ENCODE peak calls at places on chromosome 10, in seven cellular contexts. A is cardiac fibroblast; Q is choroid plexus epithelial cell; L is CD4-positive, alpha-beta T cell; N is gastrocnemius medialis; F is neural crest cell; X is suprapubic skin. W is an unnamed sample.

GRCh38 chr10:122715576-122715975 is 15.9 kb upstream of the C10orf120 start:
- DNase-seq in A (no peak), Q (no peak), L (no peak), N (no peak), F (no peak), X (no peak), W (no peak)

GRCh38 chr10:86413046-86413728 is 46.6 kb upstream of the GRID1 start:
- DNase-seq in A (peak; percentile 60), Q (peak; percentile 74), L (no peak), N (no peak), F (no peak), X (no peak), W (no peak)

GRCh38 chr10:119205926-119206602 is 1.3 kb upstream of the GRK5 start:
- DNase-seq in A (peak; percentile 56), Q (no peak), L (peak; percentile 19), N (peak; percentile 51), F (peak; percentile 50), X (peak; percentile 85), W (no peak)

GRCh38 chr10:70122742-70123141 is 9.9 kb downstream of the AIFM2 start:
- DNase-seq in A (peak; percentile 46), Q (peak; percentile 43), L (no peak), N (no peak), F (no peak), X (no peak), W (no peak)

GRCh38 chr10:33325929-33326328 is 8.5 kb downstream of the NRP1 start:
- DNase-seq in A (no peak), Q (no peak), L (no peak), N (no peak), F (no peak), X (no peak), W (no peak)

GRCh38 chr10:72564596-72564995 is 61.3 kb downstream of the MICU1 start:
- DNase-seq in A (peak; percentile 59), Q (peak; percentile 90), L (no peak), N (no peak), F (no peak), X (no peak), W (peak; percentile 6)

GRCh38 chr10:30248728-30249127 is 100.3 kb downstream of the MTPAP start:
- DNase-seq in A (no peak), Q (no peak), L (no peak), N (no peak), F (no peak), X (no peak), W (no peak)

GRCh38 chr10:5858811-5859210 is 30.9 kb downstream of the ANKRD16 start:
- DNase-seq in A (no peak), Q (no peak), L (no peak), N (no peak), F (no peak), X (no peak), W (no peak)

GRCh38 chr10:14086596-14086995 is 244.1 kb downstream of the FRMD4A start:
- DNase-seq in A (no peak), Q (peak; percentile 45), L (no peak), N (no peak), F (no peak), X (no peak), W (no peak)

GRCh38 chr10:91683976-91684375 is 51.1 kb upstream of the PPP1R3C start:
- DNase-seq in A (peak; percentile 19), Q (peak; percentile 69), L (no peak), N (no peak), F (no peak), X (no peak), W (peak; percentile 93)

GRCh38 chr10:909831-910230 is 21.7 kb downstream of the LARP4B start:
- DNase-seq in A (peak; percentile 60), Q (peak; percentile 84), L (no peak), N (no peak), F (no peak), X (no peak), W (no peak)

GRCh38 chr10:126157127-126157526 is 231.2 kb downstream of the ADAM12 start:
- DNase-seq in A (no peak), Q (peak; percentile 22), L (no peak), N (no peak), F (no peak), X (no peak), W (no peak)

GRCh38 chr10:110803239-110803593 is 68.5 kb upstream of the PDCD4 start:
- DNase-seq in A (no peak), Q (no peak), L (no peak), N (no peak), F (no peak), X (no peak), W (no peak)

GRCh38 chr10:31929986-31930675 is 1.5 kb upstream of the ARHGAP12 start:
- DNase-seq in A (peak; percentile 18), Q (no peak), L (no peak), N (no peak), F (no peak), X (no peak), W (no peak)

GRCh38 chr10:73859441-73860049 is 14.8 kb downstream of the CAMK2G start:
- DNase-seq in A (no peak), Q (peak; percentile 53), L (no peak), N (no peak), F (no peak), X (no peak), W (no peak)

GRCh38 chr10:63700209-63700934 is 179.2 kb downstream of the REEP3 start:
- DNase-seq in A (peak; percentile 94), Q (peak; percentile 98), L (no peak), N (peak; percentile 82), F (no peak), X (no peak), W (peak; percentile 98)

GRCh38 chr10:17227367-17228080 is 517 bp upstream of the VIM start:
- DNase-seq in A (peak; percentile 58), Q (peak; percentile 58), L (no peak), N (no peak), F (no peak), X (no peak), W (no peak)

GRCh38 chr10:91410638-91411367 is 659 bp downstream of the HECTD2 start:
- DNase-seq in A (peak; percentile 41), Q (peak; percentile 57), L (no peak), N (peak; percentile 39), F (no peak), X (peak; percentile 81), W (peak; percentile 12)

GRCh38 chr10:129049501-129049900 is 417.5 kb upstream of the MGMT start:
- DNase-seq in A (no peak), Q (no peak), L (no peak), N (no peak), F (no peak), X (no peak), W (no peak)

DNA sequence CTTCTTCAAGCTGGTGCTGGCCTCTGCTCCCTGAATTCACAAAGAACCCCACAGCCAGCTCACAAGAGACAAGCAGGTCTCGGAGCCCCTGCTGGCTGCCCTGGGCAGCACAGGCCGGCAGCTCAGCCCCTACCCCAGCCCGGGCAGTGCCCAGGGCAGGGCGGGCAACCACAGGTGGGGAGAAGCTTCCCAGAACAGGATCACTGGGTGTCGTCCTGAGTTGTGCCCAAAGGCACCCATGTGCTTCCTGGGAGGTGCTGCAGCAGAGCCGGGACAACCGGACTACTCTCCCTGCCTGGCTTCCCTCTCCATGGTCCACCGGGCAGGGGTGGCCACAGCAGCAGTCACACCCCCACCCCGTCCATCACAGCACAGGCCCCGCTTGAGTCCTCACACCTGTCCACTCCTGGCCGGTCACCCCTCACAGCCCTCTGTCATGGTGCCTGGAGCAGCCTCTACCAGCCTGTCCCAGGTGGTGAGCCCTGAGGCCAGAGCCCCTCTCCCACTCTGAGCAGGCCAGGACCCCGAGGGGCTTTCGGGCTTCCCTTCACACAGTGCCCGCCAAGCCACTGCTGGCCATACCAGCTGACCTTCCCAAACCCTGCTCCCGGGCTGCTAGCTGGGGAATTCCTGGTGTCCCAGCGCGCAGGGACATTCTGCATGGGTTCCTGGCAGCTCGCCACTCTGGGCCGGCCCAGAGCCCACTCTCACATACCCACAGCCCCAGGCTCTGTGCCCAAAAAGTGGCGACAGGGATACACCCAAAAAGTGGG is 3.1 kb downstream of the RASGEF1A start:
- DNase-seq in A (no peak), Q (no peak), L (no peak), N (no peak), F (no peak), X (peak; percentile 75), W (no peak)
- TF ChIP-seq CTCF in A (peak; percentile 22), Q (peak; percentile 43), L (no peak), N (no peak), F (peak; percentile 41), X (no peak), W (no peak)

DNA sequence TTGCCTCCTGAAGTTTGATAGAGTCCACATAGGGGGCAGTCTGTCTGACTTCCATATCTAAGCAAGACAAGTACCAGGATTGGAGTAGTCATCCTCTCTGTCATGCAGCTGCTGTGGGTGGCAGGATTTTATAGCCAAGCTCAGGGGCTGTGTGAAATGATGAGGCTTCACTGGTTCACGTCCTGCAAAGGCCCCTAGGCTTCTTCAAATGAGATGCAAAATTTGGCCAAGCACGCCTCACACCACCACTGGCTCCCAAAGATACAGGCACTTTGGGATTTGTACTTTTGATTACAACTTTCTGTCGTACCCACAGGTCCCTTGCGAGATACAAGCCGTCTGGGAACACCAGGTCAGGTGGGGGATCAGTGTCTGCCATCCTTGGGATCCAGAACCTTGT is 67.1 kb downstream of the WDFY4 start:
- DNase-seq in A (no peak), Q (no peak), L (no peak), N (no peak), F (no peak), X (no peak), W (no peak)
- TF ChIP-seq CTCF in A (no peak), Q (no peak), L (no peak), N (no peak), F (no peak), X (no peak), W (no peak)

DNA sequence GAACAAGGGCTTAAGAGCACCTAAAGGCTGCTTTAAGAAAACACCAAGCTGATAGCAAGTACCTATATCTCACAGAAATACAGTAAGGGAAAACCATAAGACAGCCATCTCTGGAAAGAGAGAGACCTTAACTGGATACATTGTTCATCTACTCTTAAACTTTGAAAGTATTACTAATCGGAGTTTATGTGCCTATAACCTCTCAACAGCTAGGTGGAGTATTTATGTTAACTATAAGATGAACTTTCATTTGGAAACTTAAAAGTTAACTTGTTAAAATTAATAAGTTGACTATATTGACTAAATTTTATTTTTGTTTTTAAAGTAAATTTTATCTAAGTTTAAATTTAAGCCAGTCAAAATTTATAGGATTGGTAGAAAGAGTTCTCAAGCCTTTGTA is 90.6 kb downstream of the USP6NL start:
- DNase-seq in A (no peak), Q (no peak), L (no peak), N (no peak), F (no peak), X (no peak), W (no peak)
- TF ChIP-seq CTCF in A (no peak), Q (no peak), L (no peak), N (no peak), F (peak; percentile 17), X (no peak), W (no peak)

GRCh38 chr10:133126431-133127290 is 33.4 kb upstream of the KNDC1 start:
- DNase-seq in A (no peak), Q (no peak), L (no peak), N (peak; percentile 5), F (no peak), X (peak; percentile 78), W (no peak)

GRCh38 chr10:133125901-133126300 is 34.1 kb upstream of the KNDC1 start:
- DNase-seq in A (no peak), Q (no peak), L (no peak), N (no peak), F (no peak), X (no peak), W (no peak)

GRCh38 chr10:133123050-133123745 is 35.5 kb downstream of the ADGRA1 start:
- DNase-seq in A (no peak), Q (no peak), L (no peak), N (peak; percentile 9), F (no peak), X (peak; percentile 70), W (no peak)

GRCh38 chr10:133123746-133124356 is 36.1 kb downstream of the ADGRA1 start:
- DNase-seq in A (no peak), Q (no peak), L (no peak), N (peak; percentile 7), F (no peak), X (peak; percentile 59), W (no peak)

GRCh38 chr10:133124357-133125211 is 35.4 kb upstream of the KNDC1 start:
- DNase-seq in A (peak; percentile 31), Q (peak; percentile 16), L (no peak), N (peak; percentile 18), F (peak; percentile 68), X (peak; percentile 61), W (no peak)
- TF ChIP-seq CTCF in A (peak; percentile 39), Q (peak; percentile 46), L (no peak), N (peak; percentile 55), F (peak; percentile 79), X (peak; percentile 60), W (no peak)

W was measured in epithelial cell of esophagus.